ENCODE peak calls at places on chromosomes 11 and 22, in seven cellular contexts. B, F, E, T, K, J and G are unnamed samples.
A peak's percentile ranks its signal among the peaks of the same experiment; 100 is the strongest.

GRCh38 chr11:14644396-14645246 is 1.0 kb downstream of the PDE3B start:
- DNase-seq in B (no peak), E (peak; percentile 73), J (no peak), K (peak; percentile 45), T (peak; percentile 60), F (peak; percentile 12), G (no peak)

GRCh38 chr11:38274031-38274430 is 1676.0 kb upstream of the RAG2 start:
- DNase-seq in F (no peak), J (no peak), B (no peak), E (no peak), T (no peak), K (no peak), G (no peak)

GRCh38 chr22:36193171-36193570 is 8.4 kb downstream of the APOL4 start:
- DNase-seq in B (no peak), F (no peak), E (no peak), T (no peak), J (no peak), K (no peak), G (no peak)

GRCh38 chr11:29125621-29126020 is 891.2 kb downstream of the KCNA4 start:
- DNase-seq in B (no peak), F (no peak), T (no peak), E (no peak), K (no peak), J (no peak), G (no peak)

GRCh38 chr11:118522571-118523072 is 4.7 kb upstream of the TTC36 start:
- DNase-seq in J (no peak), F (no peak), K (peak; percentile 35), E (peak; percentile 52), T (peak; percentile 42), B (no peak), G (peak; percentile 79)

GRCh38 chr11:125069008-125069407 is 5.9 kb downstream of the SLC37A2 start:
- DNase-seq in K (no peak), B (no peak), T (peak; percentile 71), E (no peak), J (no peak), F (no peak), G (no peak)

GRCh38 chr22:24290459-24290858 is 19.8 kb downstream of the SPECC1L start:
- DNase-seq in E (no peak), B (no peak), K (no peak), T (no peak), J (no peak), F (no peak), G (no peak)

GRCh38 chr11:35083181-35084061 is 55.5 kb upstream of the CD44 start:
- DNase-seq in F (peak; percentile 46), E (no peak), J (peak; percentile 86), K (no peak), B (no peak), T (no peak), G (no peak)

GRCh38 chr11:128704517-128704916 is 10.6 kb downstream of the FLI1 start:
- DNase-seq in B (no peak), T (no peak), K (no peak), J (no peak), E (no peak), F (no peak), G (no peak)

GRCh38 chr22:32619614-32620426 is 145.2 kb downstream of the FBXO7 start:
- DNase-seq in F (no peak), K (peak; percentile 91), B (no peak), T (no peak), E (no peak), J (no peak), G (no peak)

GRCh38 chr11:117823294-117823940 is 1.1 kb downstream of the FXYD2 start:
- DNase-seq in B (no peak), E (no peak), F (no peak), J (no peak), K (no peak), T (peak; percentile 21), G (no peak)

GRCh38 chr11:34653851-34654490 is 33.1 kb downstream of the EHF start:
- DNase-seq in F (peak; percentile 93), K (peak; percentile 92), J (no peak), B (no peak), E (no peak), T (peak; percentile 66), G (peak; percentile 23)

GRCh38 chr11:68550485-68550817 is 89.9 kb downstream of the PPP6R3 start:
- DNase-seq in B (no peak), F (no peak), E (no peak), T (no peak), K (no peak), J (no peak), G (no peak)

GRCh38 chr11:35029979-35030378 is 109.0 kb upstream of the CD44 start:
- DNase-seq in E (no peak), K (no peak), T (peak; percentile 79), J (peak; percentile 81), F (no peak), B (no peak), G (no peak)

GRCh38 chr22:27488456-27489224 is 312.9 kb downstream of the MN1 start:
- DNase-seq in F (no peak), K (peak; percentile 23), J (no peak), B (no peak), T (no peak), E (peak; percentile 84), G (peak; percentile 41)

GRCh38 chr11:46896719-46897406 is 21.5 kb downstream of the LRP4 start:
- DNase-seq in F (peak; percentile 12), K (peak; percentile 52), B (no peak), T (peak; percentile 70), E (peak; percentile 63), J (no peak), G (peak; percentile 57)

GRCh38 chr11:34840736-34841386 is 75.3 kb downstream of the APIP start:
- DNase-seq in E (peak; percentile 12), F (peak; percentile 62), K (peak; percentile 57), J (no peak), T (peak; percentile 73), B (no peak), G (no peak)

GRCh38 chr11:6576471-6577373 is 26.7 kb downstream of the RRP8 start:
- DNase-seq in J (no peak), K (no peak), F (no peak), E (peak; percentile 56), T (no peak), B (no peak), G (no peak)

GRCh38 chr11:107704432-107704831 is 7.4 kb downstream of the SLN start:
- DNase-seq in J (no peak), K (no peak), F (no peak), T (no peak), B (no peak), E (no peak), G (no peak)

GRCh38 chr11:2484576-2485125 is 39.8 kb downstream of the KCNQ1 start:
- DNase-seq in E (no peak), B (no peak), T (no peak), K (no peak), J (no peak), F (no peak), G (no peak)

GRCh38 chr11:112588252-112588668 is 327.6 kb upstream of the PLET1 start:
- DNase-seq in B (peak; percentile 19), J (peak; percentile 40), T (peak; percentile 72), K (peak; percentile 71), E (peak; percentile 69), F (peak; percentile 83), G (peak; percentile 84)

GRCh38 chr11:55367674-55368073 is at the start of gene OR4A15:
- DNase-seq in T (no peak), F (no peak), J (no peak), E (no peak), B (no peak), K (no peak), G (no peak)

GRCh38 chr11:64340671-64341335 is 799 bp downstream of the CCDC88B start:
- DNase-seq in K (no peak), J (no peak), B (no peak), T (peak; percentile 66), F (no peak), E (peak; percentile 81), G (no peak)

GRCh38 chr11:15293975-15294374 is 179.3 kb downstream of the INSC start:
- DNase-seq in E (no peak), K (no peak), B (no peak), T (no peak), F (no peak), J (no peak), G (no peak)

GRCh38 chr11:67292671-67293070 is 3.6 kb downstream of the ANKRD13D start:
- DNase-seq in B (no peak), K (no peak), E (no peak), J (no peak), F (no peak), T (no peak), G (no peak)

GRCh38 chr11:3823303-3823702 is 14.9 kb downstream of the PGAP2 start:
- DNase-seq in T (no peak), F (no peak), J (no peak), E (no peak), B (no peak), K (no peak), G (no peak)

GRCh38 chr11:2293396-2294339 is 8.1 kb downstream of the C11orf21 start:
- DNase-seq in K (no peak), E (no peak), F (no peak), J (no peak), T (peak; percentile 44), B (no peak), G (no peak)

GRCh38 chr11:12089473-12089872 is 20.9 kb upstream of the MICAL2 start:
- DNase-seq in K (no peak), B (no peak), T (no peak), E (no peak), J (no peak), F (no peak), G (no peak)

GRCh38 chr11:106446961-106447360 is 369.5 kb downstream of the AASDHPPT start:
- DNase-seq in F (no peak), T (no peak), J (no peak), E (no peak), B (no peak), K (no peak), G (no peak)
- TF ChIP-seq JUND in F (no peak), T (no peak), J (no peak), E (no peak), B (no peak), K (no peak), G (no peak)

GRCh38 chr11:57567210-57567511 is 311 bp downstream of the UBE2L6 start:
- DNase-seq in E (no peak), K (no peak), F (no peak), T (no peak), B (no peak), J (no peak), G (no peak)
- TF ChIP-seq JUND in E (no peak), K (no peak), F (no peak), T (no peak), B (no peak), J (no peak), G (no peak)

GRCh38 chr22:37462983-37463382 is 23.2 kb downstream of the MFNG start:
- DNase-seq in B (no peak), E (no peak), F (no peak), J (no peak), T (peak; percentile 40), K (peak; percentile 28), G (no peak)
- TF ChIP-seq JUND in B (no peak), E (no peak), F (no peak), J (no peak), T (no peak), K (no peak), G (no peak)

DNA sequence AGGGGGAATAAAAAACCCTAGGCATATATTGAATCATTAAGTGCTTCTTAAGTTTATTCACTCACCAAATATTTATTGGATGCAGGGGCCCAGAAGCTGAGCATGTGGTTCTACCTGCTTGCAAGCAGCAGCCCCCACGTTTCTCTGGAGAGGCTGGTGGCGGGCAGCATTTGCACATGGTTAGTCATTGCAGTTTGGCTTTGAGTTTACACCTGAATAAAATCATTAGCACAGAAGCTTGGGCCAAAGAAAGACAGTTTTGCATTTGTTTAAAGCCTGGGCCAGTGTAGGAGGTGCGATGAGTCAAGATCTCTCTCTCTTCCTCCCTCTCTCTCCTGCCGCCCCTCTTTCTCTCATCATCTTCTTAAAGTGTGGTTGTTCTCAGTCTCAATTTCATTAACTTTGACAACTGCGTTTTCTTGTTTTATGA is 72.6 kb downstream of the C22orf31 start:
- DNase-seq in J (no peak), E (no peak), K (no peak), F (no peak), T (no peak), B (no peak), G (no peak)
- TF ChIP-seq JUND in J (no peak), E (no peak), K (no peak), F (no peak), T (no peak), B (peak; percentile 59), G (no peak)